ENCODE peak calls at places on chromosomes 6 and 20, in nine cellular contexts. N, J, D, M, W, T, E, A and G are unnamed samples.

GRCh38 chr20:44188752-44189151 is 1.8 kb upstream of the JPH2 start:
- DNase-seq in T (no peak), E (no peak), D (no peak), A (no peak), W (no peak), J (no peak), N (no peak), M (no peak), G (no peak)

GRCh38 chr6:14883921-14884320 is 361.9 kb upstream of the JARID2 start:
- DNase-seq in M (peak; percentile 46), T (no peak), N (no peak), E (no peak), D (peak; percentile 73), W (no peak), J (no peak), A (no peak), G (no peak)

GRCh38 chr6:20870493-20870892 is 336.2 kb downstream of the CDKAL1 start:
- DNase-seq in A (no peak), J (no peak), N (no peak), W (no peak), D (no peak), M (no peak), T (no peak), E (no peak), G (no peak)

GRCh38 chr6:82396964-82397761 is 33.5 kb downstream of the TPBG start:
- DNase-seq in E (no peak), W (no peak), J (no peak), M (peak; percentile 90), N (peak; percentile 66), D (peak; percentile 87), T (no peak), A (no peak), G (peak; percentile 95)

GRCh38 chr6:161048636-161049035 is 57.1 kb downstream of the MAP3K4 start:
- DNase-seq in N (peak; percentile 54), J (no peak), M (peak; percentile 86), W (no peak), E (no peak), D (peak; percentile 92), A (no peak), T (no peak), G (peak; percentile 76)

GRCh38 chr20:62688855-62689460 is 19.7 kb upstream of the NTSR1 start:
- DNase-seq in M (no peak), D (no peak), J (no peak), N (no peak), W (no peak), T (no peak), A (no peak), E (no peak), G (peak; percentile 4)

GRCh38 chr20:51560042-51560441 is 17.5 kb upstream of the NFATC2 start:
- DNase-seq in D (no peak), M (no peak), T (no peak), E (no peak), J (no peak), W (no peak), N (no peak), A (no peak), G (no peak)

GRCh38 chr6:13256614-13257013 is 71.7 kb downstream of the TBC1D7 start:
- DNase-seq in D (peak; percentile 50), E (no peak), J (no peak), M (peak; percentile 57), T (no peak), N (peak; percentile 55), W (no peak), A (peak; percentile 39), G (no peak)

GRCh38 chr6:148964467-148964866 is 217.6 kb downstream of the UST start:
- DNase-seq in N (no peak), D (no peak), A (no peak), M (no peak), E (no peak), W (no peak), T (no peak), J (no peak), G (no peak)

GRCh38 chr20:47318027-47318595 is 38.4 kb downstream of the ZMYND8 start:
- DNase-seq in D (peak; percentile 79), N (peak; percentile 88), W (no peak), J (no peak), A (no peak), T (peak; percentile 87), M (peak; percentile 71), E (peak; percentile 76), G (no peak)

GRCh38 chr6:19410477-19410876 is 426.7 kb upstream of the ID4 start:
- DNase-seq in D (peak; percentile 49), E (no peak), N (peak; percentile 64), A (no peak), T (no peak), W (no peak), J (no peak), M (peak; percentile 15), G (no peak)

DNA sequence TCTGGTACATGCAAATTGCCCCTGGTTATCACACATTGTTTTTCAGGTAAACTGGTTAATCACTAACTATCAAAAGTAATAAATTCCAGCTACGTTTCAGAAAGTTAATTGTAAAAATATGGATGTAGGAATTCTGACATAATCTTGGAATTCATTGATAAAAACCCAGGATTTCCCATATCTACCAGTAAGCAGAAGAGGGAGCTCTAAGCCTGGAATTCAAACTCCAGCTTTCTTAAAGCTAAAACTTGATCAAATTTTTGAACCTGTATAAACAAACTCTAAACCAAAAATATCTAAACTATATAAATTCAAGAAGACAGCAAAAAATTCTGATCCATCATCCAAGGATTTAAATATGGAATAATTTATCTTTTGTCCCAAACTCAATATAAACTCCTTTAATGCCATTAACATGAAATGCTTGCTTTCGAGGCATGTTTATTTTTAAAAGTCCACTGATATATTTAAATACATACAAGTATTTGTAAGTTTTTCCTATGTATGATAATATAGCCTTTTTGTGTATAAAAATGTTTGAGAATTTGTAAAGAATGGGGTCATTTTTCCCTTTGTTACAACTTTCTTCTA is 91.5 kb upstream of the RNF217 start:
- DNase-seq in D (peak; percentile 25), T (peak; percentile 8), E (no peak), N (peak; percentile 69), M (peak; percentile 73), J (no peak), W (no peak), A (no peak), G (peak; percentile 29)
- TF ChIP-seq CTCF in D (peak; percentile 51), T (no peak), E (peak; percentile 44), N (peak; percentile 71), M (peak; percentile 47), J (peak; percentile 58), W (peak; percentile 45), A (peak; percentile 58), G (peak; percentile 37)

GRCh38 chr20:35881676-35882075 is 72.6 kb downstream of the SCAND1 start:
- DNase-seq in T (no peak), A (no peak), M (no peak), J (no peak), D (no peak), N (no peak), W (no peak), E (no peak), G (no peak)

GRCh38 chr20:35885212-35885611 is 69.1 kb downstream of the SCAND1 start:
- DNase-seq in J (no peak), W (no peak), M (no peak), D (no peak), A (no peak), N (no peak), T (no peak), E (no peak), G (no peak)

GRCh38 chr20:35884541-35884865 is 69.8 kb downstream of the SCAND1 start:
- DNase-seq in N (no peak), M (no peak), T (no peak), J (no peak), E (no peak), W (no peak), D (no peak), A (no peak), G (no peak)

GRCh38 chr20:35883778-35884540 is 70.3 kb downstream of the SCAND1 start:
- DNase-seq in A (peak; percentile 97), M (peak; percentile 99), E (peak; percentile 70), D (peak; percentile 100), W (peak; percentile 65), N (peak; percentile 99), T (peak; percentile 69), J (no peak), G (peak; percentile 98)

GRCh38 chr20:35883341-35883777 is 70.9 kb downstream of the SCAND1 start:
- DNase-seq in J (no peak), D (no peak), M (no peak), A (no peak), W (no peak), E (no peak), N (no peak), T (no peak), G (no peak)
- H3K4me3 ChIP-seq in J (no peak overlapping the region), D (peak overlapping the region; percentile 33), M (peak overlapping the region; percentile 36), A (no peak overlapping the region), W (no peak overlapping the region), E (no peak overlapping the region), N (no peak overlapping the region), T (no peak overlapping the region), G (no peak overlapping the region)

DNA sequence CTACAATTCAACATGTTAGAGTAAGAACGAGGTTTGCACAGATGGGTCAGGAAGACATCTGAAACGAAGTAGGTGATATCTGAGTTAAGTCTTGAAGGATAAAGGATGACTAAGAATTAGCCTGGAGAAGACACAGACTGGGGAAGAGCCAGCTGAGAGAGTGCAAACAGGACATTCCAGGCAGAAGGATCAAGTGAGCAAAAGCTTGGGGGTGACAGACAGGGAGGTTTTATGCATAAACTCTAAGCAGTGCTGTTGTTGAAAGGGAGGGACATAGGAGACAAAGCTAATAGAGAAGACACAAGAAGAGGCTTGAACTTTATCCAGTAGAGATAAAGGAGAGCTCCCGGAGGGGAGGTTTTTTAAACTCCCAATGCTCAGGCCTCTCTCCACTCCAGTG is 15.0 kb upstream of the ETV7 start:
- DNase-seq in E (no peak), D (no peak), J (no peak), N (no peak), T (no peak), W (no peak), M (no peak), A (no peak), G (no peak)
- TF ChIP-seq CTCF in E (no peak), D (no peak), J (no peak), N (no peak), T (no peak), W (no peak), M (no peak), A (no peak), G (no peak)

GRCh38 chr6:37005061-37005810 is at the start of gene FGD2:
- DNase-seq in A (no peak), D (no peak), W (no peak), T (peak; percentile 38), N (no peak), J (no peak), M (no peak), E (no peak), G (no peak)

GRCh38 chr6:37004044-37004984 is 1.1 kb upstream of the FGD2 start:
- DNase-seq in D (no peak), E (no peak), A (no peak), T (no peak), M (no peak), N (no peak), J (no peak), W (no peak), G (no peak)

GRCh38 chr6:37006793-37007339 is 1.4 kb downstream of the FGD2 start:
- DNase-seq in E (no peak), D (peak; percentile 62), W (no peak), M (no peak), J (no peak), T (no peak), A (no peak), N (peak; percentile 26), G (no peak)

GRCh38 chr6:37007340-37008043 is 2.0 kb downstream of the FGD2 start:
- DNase-seq in W (no peak), N (no peak), T (no peak), D (no peak), M (no peak), A (no peak), J (no peak), E (peak; percentile 23), G (no peak)

GRCh38 chr6:37005827-37006514 is 516 bp downstream of the FGD2 start:
- DNase-seq in N (no peak), E (no peak), M (no peak), J (no peak), W (no peak), D (no peak), A (no peak), T (no peak), G (no peak)
- H3K4me3 ChIP-seq in N (no peak overlapping the region), E (no peak overlapping the region), M (no peak overlapping the region), J (peak overlapping the region; percentile 22), W (no peak overlapping the region), D (no peak overlapping the region), A (peak overlapping the region; percentile 6), T (no peak overlapping the region), G (no peak overlapping the region)